ENCODE peak calls at places on chromosomes 7 and 10, in four cellular contexts. W, P, E and F are unnamed samples. For H3K36me3, the result is how much of the 10 kb centered on the place peaks cover.

GRCh38 chr7:130995252-130996081 is 261.5 kb upstream of the KLF14 start:
- DNase-seq in P (no peak), W (no peak), E (no peak), F (no peak)

GRCh38 chr7:41096921-41097320 is 606.0 kb downstream of the INHBA start:
- DNase-seq in P (no peak), W (no peak), E (no peak), F (no peak)

GRCh38 chr10:92502296-92502695 is 71.6 kb downstream of the IDE start:
- DNase-seq in E (no peak), P (no peak), W (no peak), F (no peak)

GRCh38 chr10:87915406-87915805 is 52.0 kb downstream of the PTEN start:
- DNase-seq in P (no peak), W (no peak), E (no peak), F (no peak)

GRCh38 chr10:48607356-48608278 is 2.7 kb upstream of the ARHGAP22 start:
- DNase-seq in P (no peak), E (no peak), W (no peak), F (no peak)

GRCh38 chr7:135977742-135978066 is 545 bp upstream of the MTPN start:
- DNase-seq in W (no peak), E (no peak), P (no peak), F (no peak)

GRCh38 chr10:25261571-25261970 is 86.8 kb downstream of the GPR158 start:
- DNase-seq in P (no peak), E (no peak), W (no peak), F (no peak)

GRCh38 chr10:130428936-130429335 is 292.7 kb downstream of the GLRX3 start:
- DNase-seq in P (no peak), W (no peak), E (no peak), F (no peak)

GRCh38 chr7:155809332-155809946 is 2.8 kb downstream of the SHH start:
- DNase-seq in P (no peak), W (no peak), E (no peak), F (no peak)

GRCh38 chr7:155807805-155808550 is 4.3 kb downstream of the SHH start:
- DNase-seq in W (no peak), E (no peak), P (peak), F (no peak)

GRCh38 chr7:155809947-155810606 is 2.2 kb downstream of the SHH start:
- DNase-seq in W (no peak), P (no peak), E (no peak), F (no peak)

GRCh38 chr7:155807013-155807804 is 5.1 kb downstream of the SHH start:
- DNase-seq in E (no peak), W (no peak), P (no peak), F (no peak)

GRCh38 chr7:155808551-155809331 is 3.5 kb downstream of the SHH start:
- DNase-seq in P (peak), E (no peak), W (no peak), F (no peak)
- H3K4me3 ChIP-seq in P (peak), E (peak), W (no peak), F (no peak)

GRCh38 chr10:127041561-127041960 is 136.3 kb downstream of the DOCK1 start:
- DNase-seq in E (no peak), W (no peak), P (no peak), F (no peak)

GRCh38 chr10:127043312-127043711 is 138.1 kb downstream of the DOCK1 start:
- DNase-seq in E (no peak), W (no peak), P (no peak), F (no peak)

GRCh38 chr10:127044191-127044590 is 139.0 kb downstream of the DOCK1 start:
- DNase-seq in E (no peak), W (no peak), P (no peak), F (no peak)

GRCh38 chr10:127039435-127039834 is 134.2 kb downstream of the DOCK1 start:
- DNase-seq in E (no peak), P (no peak), W (no peak), F (no peak)

GRCh38 chr10:127040756-127041155 is 135.5 kb downstream of the DOCK1 start:
- DNase-seq in P (no peak), E (no peak), W (no peak), F (no peak)
- H3K36me3 ChIP-seq in P (under half), E (under half), W (under half), F (under half)

GRCh38 chr10:5469353-5470061 is 29.9 kb downstream of the CALML5 start:
- DNase-seq in E (no peak), P (no peak), W (no peak), F (no peak)
- H3K4me3 ChIP-seq in E (no peak), P (no peak), W (no peak), F (no peak)

GRCh38 chr10:102219370-102219769 is 6.7 kb upstream of the ELOVL3 start:
- DNase-seq in E (no peak), W (no peak), P (no peak), F (no peak)
- H3K36me3 ChIP-seq in E (under half), W (under half), P (under half), F (under half)

DNA sequence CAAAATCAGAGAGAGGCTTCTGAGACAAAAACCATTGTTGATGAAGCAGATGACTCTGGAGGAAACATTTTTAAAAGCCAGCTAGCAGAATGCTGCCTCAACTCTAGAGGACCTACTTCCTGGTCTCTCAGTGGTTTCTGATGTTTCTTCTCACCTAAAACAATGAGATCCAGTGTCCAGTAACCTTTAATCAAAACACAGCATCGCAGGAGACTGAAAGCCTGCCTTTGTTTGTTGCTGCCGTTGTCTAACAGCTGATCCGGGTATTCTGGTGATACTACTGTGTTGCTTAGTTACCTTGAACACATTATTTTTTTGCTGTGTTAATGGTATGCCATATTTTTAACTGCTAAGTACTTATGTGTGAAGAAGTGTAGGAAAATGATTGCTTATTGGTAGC is 70.9 kb downstream of the WIPF3 start:
- DNase-seq in W (no peak), P (peak), E (no peak), F (no peak)
- H3K4me3 ChIP-seq in W (no peak), P (no peak), E (no peak), F (no peak)

DNA sequence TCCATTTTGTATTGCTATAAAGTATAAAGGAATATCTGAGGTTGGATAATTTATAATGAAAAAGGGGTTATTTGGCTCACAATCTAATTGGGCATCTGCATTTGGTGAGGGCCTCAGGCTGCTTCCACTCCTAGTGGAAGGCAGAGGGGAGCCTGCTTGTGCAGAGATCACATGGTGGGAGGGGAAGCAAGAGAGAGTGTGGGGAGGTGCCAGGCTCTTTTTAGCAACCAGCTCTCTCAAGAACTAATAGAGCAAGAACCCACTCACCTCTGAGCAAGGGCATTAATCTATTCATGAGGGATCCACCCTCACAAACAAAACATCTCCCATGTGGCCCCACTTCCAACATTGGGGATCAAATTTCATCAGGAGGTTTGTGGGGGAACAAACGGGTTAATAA is 64.6 kb downstream of the OGDH start:
- DNase-seq in E (no peak), W (no peak), P (no peak), F (no peak)
- H3K36me3 ChIP-seq in E (under half), W (half or more), P (under half), F (half or more)

GRCh38 chr7:47454066-47454950 is 127.6 kb downstream of the TNS3 start:
- DNase-seq in E (no peak), P (no peak), W (no peak), F (no peak)

GRCh38 chr7:47451851-47452205 is 130.1 kb downstream of the TNS3 start:
- DNase-seq in P (no peak), W (no peak), E (no peak), F (no peak)

GRCh38 chr7:47452295-47452694 is 129.6 kb downstream of the TNS3 start:
- DNase-seq in P (no peak), E (no peak), W (no peak), F (no peak)

GRCh38 chr7:47453093-47454056 is 128.5 kb downstream of the TNS3 start:
- DNase-seq in W (no peak), E (peak), P (no peak), F (no peak)

DNA sequence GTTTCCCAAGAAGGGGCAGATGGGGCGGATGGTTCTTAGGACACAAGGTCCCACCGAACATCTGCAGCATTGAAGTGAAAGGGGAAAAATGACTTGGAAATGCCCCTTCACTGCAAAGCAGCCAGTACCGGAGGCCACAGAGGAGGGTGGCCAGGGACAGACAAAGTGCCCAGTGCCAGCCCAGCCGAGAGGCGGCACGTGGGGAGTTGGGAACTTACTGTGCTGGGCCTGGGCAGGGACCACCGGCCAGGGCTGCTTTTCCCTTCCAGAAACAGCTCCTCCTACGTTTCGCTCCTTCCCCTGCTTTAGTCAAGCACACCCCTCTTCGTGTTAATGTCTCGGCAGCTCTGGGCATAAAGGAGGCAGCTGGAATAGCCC is 129.2 kb downstream of the TNS3 start:
- DNase-seq in E (no peak), P (no peak), W (no peak), F (no peak)
- H3K4me3 ChIP-seq in E (peak), P (no peak), W (no peak), F (no peak)

GRCh38 chr7:154946166-154946565 is 56.8 kb downstream of the PAXIP1 start:
- DNase-seq in W (no peak), E (no peak), P (no peak), F (no peak)

GRCh38 chr7:154947604-154948003 is 55.3 kb downstream of the PAXIP1 start:
- DNase-seq in W (no peak), E (no peak), P (no peak), F (no peak)

GRCh38 chr7:154953006-154953684 is 49.8 kb downstream of the PAXIP1 start:
- DNase-seq in P (peak), E (no peak), W (peak), F (peak)

GRCh38 chr7:154950992-154951391 is 51.9 kb downstream of the PAXIP1 start:
- DNase-seq in W (no peak), P (peak), E (no peak), F (no peak)
- H3K36me3 ChIP-seq in W (half or more), P (half or more), E (under half), F (under half)